ENCODE peak calls at places on chromosomes 16 and 17, in seven cellular contexts. F is ovary, Z is thyroid gland, X is tibial nerve, O is esophagus muscularis mucosa, K is spleen, W is IMR-90. M is an unnamed sample.

GRCh38 chr17:48760411-48760810 is 31.9 kb upstream of the HOXB13 start:
- DNase-seq in K (no peak), X (no peak), O (no peak), Z (no peak), F (no peak), W (no peak), M (no peak)

GRCh38 chr17:76726766-76727718 is at the start of gene METTL23:
- DNase-seq in F (peak; percentile 91), O (peak; percentile 94), Z (peak; percentile 85), K (peak; percentile 97), X (peak; percentile 71), W (peak; percentile 77), M (peak; percentile 90)

GRCh38 chr16:74605746-74606520 is 981 bp downstream of the GLG1 start:
- DNase-seq in O (no peak), X (no peak), W (no peak), Z (no peak), F (no peak), K (no peak), M (no peak)

GRCh38 chr17:923633-924032 is 55.9 kb downstream of the NXN start:
- DNase-seq in Z (no peak), W (no peak), F (no peak), O (no peak), K (no peak), X (no peak), M (no peak)

GRCh38 chr17:64679710-64680216 is 17.7 kb upstream of the SMURF2 start:
- DNase-seq in F (no peak), K (no peak), Z (no peak), W (peak; percentile 99), X (no peak), O (no peak), M (no peak)

GRCh38 chr16:88770459-88771293 is 14.3 kb downstream of the PIEZO1 start:
- DNase-seq in W (peak; percentile 87), F (no peak), Z (peak; percentile 93), O (no peak), K (peak; percentile 88), X (no peak), M (peak; percentile 77)

GRCh38 chr16:11138026-11138768 is 117.8 kb downstream of the SOCS1 start:
- DNase-seq in W (no peak), Z (no peak), X (no peak), O (no peak), F (no peak), K (no peak), M (no peak)

GRCh38 chr17:50613596-50613995 is 21.1 kb upstream of the ABCC3 start:
- DNase-seq in W (no peak), O (no peak), F (no peak), X (no peak), K (no peak), Z (no peak), M (no peak)

GRCh38 chr16:81964808-81965207 is 46.5 kb downstream of the SDR42E1 start:
- DNase-seq in F (no peak), X (no peak), O (no peak), K (no peak), W (no peak), Z (no peak), M (no peak)

GRCh38 chr16:48421741-48422140 is 36.5 kb upstream of the SIAH1 start:
- DNase-seq in Z (no peak), K (no peak), W (peak; percentile 52), O (no peak), X (no peak), F (no peak), M (no peak)
- TF ChIP-seq POLR2A in Z (no peak), K (no peak), W (no peak), O (no peak), X (no peak), F (no peak), M (no peak)

DNA sequence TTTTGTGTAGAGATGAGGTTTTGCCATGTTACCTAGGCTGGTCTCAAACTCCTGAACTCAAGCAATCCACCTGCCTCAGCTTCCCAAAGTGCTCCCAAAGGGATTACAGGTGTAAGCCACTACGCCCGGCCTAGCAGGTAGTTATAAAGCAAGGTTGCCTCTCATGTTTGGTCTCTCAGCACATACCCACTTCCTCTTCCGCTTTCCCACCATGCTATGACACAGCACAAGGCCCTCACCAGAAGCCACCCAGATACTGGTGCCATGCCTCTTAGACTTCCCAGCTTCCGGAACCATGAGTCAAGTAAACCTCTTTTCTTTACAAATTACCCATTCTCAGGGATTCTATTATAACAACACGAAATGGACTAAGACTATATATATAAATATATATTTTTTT is 143.6 kb downstream of the COPRS start:
- DNase-seq in W (no peak), Z (no peak), X (no peak), O (no peak), K (no peak), F (no peak), M (no peak)
- TF ChIP-seq CTCF in W (no peak), Z (no peak), X (no peak), O (no peak), K (no peak), F (no peak), M (no peak)

DNA sequence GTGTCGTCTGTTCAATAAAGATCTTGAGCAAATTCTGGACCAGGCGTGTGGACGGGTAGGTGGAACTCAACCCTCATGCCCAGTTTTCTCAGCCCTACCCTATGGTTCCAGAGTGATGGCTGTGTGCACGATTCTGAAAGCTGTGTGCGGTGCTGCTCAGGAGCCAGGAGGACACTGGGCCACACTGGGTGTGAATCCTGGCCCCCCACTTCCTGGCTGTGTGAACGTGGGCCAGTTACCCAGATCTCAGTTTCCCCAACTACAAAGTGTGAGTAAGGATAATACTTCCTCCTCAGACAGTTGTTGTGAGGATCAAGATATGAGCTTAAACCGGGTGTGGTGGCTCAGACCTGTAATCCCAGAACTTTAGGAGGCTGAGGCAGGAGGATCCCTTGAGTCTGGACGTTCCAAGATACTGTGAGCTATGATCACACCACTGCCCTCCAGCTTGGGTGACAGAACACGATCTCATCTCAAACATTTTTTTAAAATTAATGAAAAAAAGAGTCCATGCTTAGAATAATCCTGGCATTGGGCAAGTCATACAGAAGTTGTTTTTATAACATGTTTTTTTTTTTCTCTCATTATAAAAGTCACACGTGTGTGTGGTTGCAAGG is 14.7 kb upstream of the MPRIP start:
- DNase-seq in F (no peak), O (no peak), X (no peak), K (no peak), W (no peak), Z (no peak), M (no peak)
- H3K27ac ChIP-seq in F (no peak overlapping the region), O (no peak overlapping the region), X (peak overlapping the region; percentile 42), K (no peak overlapping the region), W (no peak overlapping the region), Z (peak overlapping the region; percentile 18), M (no peak overlapping the region)

GRCh38 chr17:2077040-2077439 is 22.1 kb downstream of the HIC1 start:
- DNase-seq in F (no peak), X (no peak), O (no peak), K (no peak), W (no peak), Z (no peak), M (no peak)

GRCh38 chr17:2076461-2076984 is 21.6 kb downstream of the HIC1 start:
- DNase-seq in F (no peak), O (peak; percentile 91), Z (no peak), X (no peak), K (no peak), W (peak; percentile 45), M (no peak)

GRCh38 chr17:2074919-2075318 is 20.0 kb downstream of the HIC1 start:
- DNase-seq in O (no peak), F (no peak), Z (no peak), W (no peak), K (no peak), X (no peak), M (no peak)

GRCh38 chr17:2071421-2072281 is 16.7 kb downstream of the HIC1 start:
- DNase-seq in W (peak; percentile 93), F (peak; percentile 81), O (peak; percentile 92), Z (no peak), K (peak; percentile 81), X (no peak), M (no peak)

GRCh38 chr17:2075336-2076056 is 20.6 kb downstream of the HIC1 start:
- DNase-seq in W (peak; percentile 62), Z (no peak), F (peak; percentile 64), O (no peak), K (peak; percentile 79), X (no peak), M (peak; percentile 71)
- TF ChIP-seq POLR2A in W (no peak), Z (no peak), F (no peak), O (no peak), K (no peak), X (no peak), M (no peak)

GRCh38 chr16:67415872-67416793 is at the start of gene ZDHHC1:
- DNase-seq in Z (peak; percentile 73), W (peak; percentile 61), K (peak; percentile 92), X (no peak), O (no peak), F (peak; percentile 81), M (peak; percentile 84)
- TF ChIP-seq CTCF in Z (no peak), W (peak; percentile 57), K (peak; percentile 44), X (peak; percentile 79), O (peak; percentile 62), F (peak; percentile 75), M (peak; percentile 49)

GRCh38 chr16:25051446-25052160 is 36.4 kb upstream of the ARHGAP17 start:
- DNase-seq in X (no peak), F (no peak), W (peak; percentile 84), O (no peak), K (no peak), Z (no peak), M (no peak)
- H3K27ac ChIP-seq in X (peak overlapping the region; percentile 60), F (no peak overlapping the region), W (no peak overlapping the region), O (peak overlapping the region; percentile 64), K (peak overlapping the region; percentile 95), Z (peak overlapping the region; percentile 64), M (peak overlapping the region; percentile 87)

GRCh38 chr17:7922499-7923289 is 6.6 kb upstream of the RNF227 start:
- DNase-seq in O (peak; percentile 96), W (peak; percentile 67), F (peak; percentile 91), Z (peak; percentile 82), K (peak; percentile 95), X (peak; percentile 79), M (peak; percentile 91)
- TF ChIP-seq POLR2A in O (no peak), W (no peak), F (peak; percentile 74), Z (no peak), K (peak; percentile 73), X (peak; percentile 29), M (no peak)

DNA sequence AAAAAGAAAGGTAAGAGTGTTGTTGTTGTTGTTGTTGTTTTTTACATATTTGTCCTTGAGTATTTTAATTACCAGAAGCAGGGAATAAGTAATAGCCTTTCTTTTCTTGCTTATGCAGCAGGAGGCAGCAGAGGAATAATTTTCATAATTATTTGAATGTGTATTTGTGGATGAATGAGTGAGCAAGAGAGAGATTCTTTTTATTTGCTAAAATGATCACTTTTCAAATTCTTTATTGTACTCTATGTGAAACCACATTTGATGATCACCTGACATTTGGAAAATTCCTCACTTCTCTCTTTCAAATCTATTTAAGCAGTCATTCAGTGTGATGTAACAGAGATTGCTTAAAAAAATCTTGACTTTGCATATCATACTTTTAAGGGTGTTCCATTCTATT is 223.6 kb downstream of the BCAS3 start:
- DNase-seq in F (no peak), W (peak; percentile 25), X (no peak), K (no peak), Z (no peak), O (no peak), M (no peak)
- TF ChIP-seq CTCF in F (no peak), W (peak; percentile 25), X (no peak), K (no peak), Z (no peak), O (no peak), M (peak; percentile 36)

GRCh38 chr17:41894791-41895331 is 23.9 kb downstream of the ACLY start:
- DNase-seq in F (no peak), W (peak; percentile 90), O (no peak), K (no peak), Z (peak; percentile 24), X (peak; percentile 32), M (no peak)
- H3K27ac ChIP-seq in F (no peak overlapping the region), W (peak overlapping the region; percentile 75), O (peak overlapping the region; percentile 78), K (peak overlapping the region; percentile 13), Z (peak overlapping the region; percentile 46), X (peak overlapping the region; percentile 71), M (peak overlapping the region; percentile 75)